ENCODE peak calls at places on chromosome 18, in seven cellular contexts. E is H1, J is H9, I is IMR-90, L is trophoblast cell, O is mesendoderm, M is mesenchymal stem cell. S is an unnamed sample.

GRCh38 chr18:80147037-80147417 is 38.0 kb downstream of the ADNP2 start:
- DNase-seq in O (no peak), E (no peak), L (no peak), I (no peak), J (no peak), M (no peak), S (no peak)

GRCh38 chr18:12520442-12520992 is 112.8 kb downstream of the PRELID3A start:
- DNase-seq in J (no peak), E (no peak), L (no peak), M (peak), I (peak), O (no peak), S (peak)

GRCh38 chr18:13823707-13824395 is at the start of gene MC5R:
- DNase-seq in L (peak), J (peak), M (peak), E (no peak), O (peak), I (peak), S (peak)

GRCh38 chr18:56298935-56299334 is 339.5 kb downstream of the TXNL1 start:
- DNase-seq in M (no peak), E (no peak), I (peak), O (peak), J (no peak), L (peak), S (no peak)

GRCh38 chr18:25233582-25234362 is 118.2 kb downstream of the ZNF521 start:
- DNase-seq in L (peak), J (no peak), I (peak), M (peak), E (no peak), O (peak), S (no peak)

GRCh38 chr18:50162486-50163304 is 32.3 kb downstream of the MYO5B start:
- DNase-seq in I (no peak), J (no peak), O (peak), M (no peak), L (peak), E (no peak), S (no peak)

GRCh38 chr18:67875057-67875456 is 358.5 kb upstream of the DSEL start:
- DNase-seq in O (peak), M (no peak), E (no peak), J (no peak), I (no peak), L (peak), S (no peak)

GRCh38 chr18:55079481-55080350 is 120.5 kb upstream of the CCDC68 start:
- DNase-seq in L (no peak), I (no peak), M (no peak), O (no peak), E (no peak), J (no peak), S (no peak)

GRCh38 chr18:36127866-36128845 is 984 bp downstream of the SLC39A6 start:
- DNase-seq in E (no peak), M (peak), O (peak), L (peak), I (peak), J (peak), S (peak)

GRCh38 chr18:58385472-58385871 is 243.4 kb downstream of the ALPK2 start:
- DNase-seq in I (no peak), E (no peak), J (peak), L (no peak), O (no peak), M (no peak), S (no peak)

GRCh38 chr18:35047697-35048292 is 6.6 kb downstream of the MAPRE2 start:
- DNase-seq in I (no peak), O (no peak), J (no peak), L (no peak), E (no peak), M (no peak), S (no peak)
- H2BK5ac ChIP-seq in I (no peak), O (no peak), J (no peak), L (no peak), E (no peak), M (no peak), S (no peak)

DNA sequence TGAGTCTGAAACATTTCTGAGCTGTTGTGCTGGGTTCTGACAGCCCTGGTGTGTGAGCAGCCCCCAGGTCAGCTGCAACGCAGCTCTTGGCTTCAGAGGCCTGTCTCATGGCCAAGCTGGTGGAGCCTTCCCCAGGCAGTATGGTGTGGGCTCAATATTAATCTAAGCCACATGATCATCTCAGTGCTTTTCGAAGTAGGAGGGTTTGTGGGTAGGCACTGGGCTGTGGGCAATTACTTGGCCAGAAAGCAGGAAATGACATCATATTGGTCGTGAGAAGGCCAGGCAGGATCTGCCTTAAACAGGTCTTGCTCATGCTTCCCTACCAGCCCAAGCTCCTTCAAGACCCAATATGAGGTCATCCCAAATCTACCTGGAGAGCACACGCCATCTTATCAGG is 26.9 kb downstream of the LOXHD1 start:
- DNase-seq in M (no peak), L (no peak), J (no peak), O (peak), E (no peak), I (peak), S (no peak)
- H2BK5ac ChIP-seq in M (no peak), L (no peak), J (no peak), O (no peak), E (no peak), I (no peak), S (no peak)

GRCh38 chr18:27931563-27931962 is 245.4 kb downstream of the CDH2 start:
- DNase-seq in O (no peak), E (no peak), M (no peak), J (no peak), I (no peak), L (no peak), S (no peak)
- H2BK5ac ChIP-seq in O (no peak), E (no peak), M (no peak), J (no peak), I (no peak), L (no peak), S (no peak)

DNA sequence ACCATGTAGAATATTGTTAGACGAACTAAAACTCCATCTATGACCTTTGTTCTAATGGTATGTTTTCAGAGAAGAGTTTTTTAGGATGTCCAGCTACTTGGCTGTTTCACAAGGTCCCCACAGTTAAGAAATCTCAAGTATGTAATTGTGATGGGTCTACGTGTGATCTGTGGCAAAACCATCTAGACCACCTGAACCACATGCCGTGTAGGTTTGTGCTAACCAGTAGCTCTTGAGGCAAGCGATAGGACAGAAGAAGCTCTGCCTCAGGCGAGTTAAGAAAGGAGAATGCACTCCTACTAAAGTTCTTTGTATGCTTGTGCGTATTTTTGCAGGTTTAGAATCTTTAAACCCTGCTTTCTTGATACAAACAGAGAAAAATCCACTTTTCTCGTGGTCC is 13.2 kb downstream of the ZCCHC2 start:
- DNase-seq in E (no peak), J (no peak), O (no peak), I (no peak), M (no peak), L (peak), S (no peak)
- H2BK5ac ChIP-seq in E (no peak), J (no peak), O (no peak), I (no peak), M (no peak), L (no peak), S (no peak)

GRCh38 chr18:76754381-76754780 is 68.0 kb upstream of the ZNF236 start:
- DNase-seq in L (no peak), I (no peak), J (no peak), O (peak), E (no peak), M (no peak), S (no peak)
- H2BK5ac ChIP-seq in L (no peak), I (no peak), J (no peak), O (no peak), E (no peak), M (no peak), S (no peak)

GRCh38 chr18:61572871-61573270 is 239.6 kb downstream of the CDH20 start:
- DNase-seq in M (peak), I (peak), E (no peak), O (no peak), L (no peak), J (no peak), S (no peak)
- H2BK5ac ChIP-seq in M (no peak), I (peak), E (no peak), O (no peak), L (no peak), J (no peak), S (no peak)

GRCh38 chr18:69725009-69725408 is 222.7 kb downstream of the CD226 start:
- DNase-seq in I (peak), L (no peak), J (no peak), M (no peak), E (no peak), O (no peak), S (no peak)

GRCh38 chr18:69725855-69726508 is 221.7 kb downstream of the CD226 start:
- DNase-seq in M (peak), O (no peak), I (no peak), J (no peak), L (no peak), E (no peak), S (no peak)

GRCh38 chr18:69723434-69723833 is 224.2 kb downstream of the CD226 start:
- DNase-seq in J (no peak), E (no peak), M (no peak), O (no peak), L (no peak), I (no peak), S (no peak)

GRCh38 chr18:69730664-69731063 is 217.0 kb downstream of the CD226 start:
- DNase-seq in O (no peak), I (no peak), L (no peak), M (no peak), E (no peak), J (no peak), S (no peak)

DNA sequence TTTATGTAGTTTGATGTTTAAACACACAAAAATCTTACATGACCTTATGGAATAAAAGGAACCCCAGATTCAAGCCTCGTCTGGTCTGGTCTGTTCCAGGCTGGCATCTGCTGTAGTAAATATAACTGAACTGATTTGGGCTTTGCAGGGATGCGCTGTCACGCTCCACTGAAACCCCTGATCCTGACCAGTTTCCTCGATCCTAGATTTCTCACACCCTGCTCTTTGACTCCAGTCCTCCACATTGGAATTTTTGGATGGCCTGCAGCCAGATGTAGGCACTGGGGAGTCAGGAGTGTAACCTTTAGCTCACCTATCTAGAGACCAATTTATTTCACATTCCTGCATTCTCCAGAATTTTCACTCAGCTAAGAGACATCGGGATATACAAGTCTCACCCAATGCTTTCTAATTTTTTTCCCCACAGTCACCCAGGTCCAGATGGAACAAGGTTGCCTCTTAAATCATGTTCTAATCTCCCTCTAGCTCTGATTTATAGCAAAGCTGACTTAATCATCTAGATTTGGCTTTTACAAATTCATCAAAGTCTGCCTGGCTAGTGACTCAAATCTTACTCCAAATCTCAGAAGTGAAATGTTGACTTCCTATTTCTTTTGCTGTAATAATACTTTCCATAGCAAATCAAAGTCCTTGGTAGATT is 219.6 kb downstream of the CD226 start:
- DNase-seq in M (no peak), E (no peak), I (no peak), O (peak), J (no peak), L (no peak), S (no peak)
- H2BK5ac ChIP-seq in M (no peak), E (no peak), I (no peak), O (no peak), J (no peak), L (no peak), S (no peak)

DNA sequence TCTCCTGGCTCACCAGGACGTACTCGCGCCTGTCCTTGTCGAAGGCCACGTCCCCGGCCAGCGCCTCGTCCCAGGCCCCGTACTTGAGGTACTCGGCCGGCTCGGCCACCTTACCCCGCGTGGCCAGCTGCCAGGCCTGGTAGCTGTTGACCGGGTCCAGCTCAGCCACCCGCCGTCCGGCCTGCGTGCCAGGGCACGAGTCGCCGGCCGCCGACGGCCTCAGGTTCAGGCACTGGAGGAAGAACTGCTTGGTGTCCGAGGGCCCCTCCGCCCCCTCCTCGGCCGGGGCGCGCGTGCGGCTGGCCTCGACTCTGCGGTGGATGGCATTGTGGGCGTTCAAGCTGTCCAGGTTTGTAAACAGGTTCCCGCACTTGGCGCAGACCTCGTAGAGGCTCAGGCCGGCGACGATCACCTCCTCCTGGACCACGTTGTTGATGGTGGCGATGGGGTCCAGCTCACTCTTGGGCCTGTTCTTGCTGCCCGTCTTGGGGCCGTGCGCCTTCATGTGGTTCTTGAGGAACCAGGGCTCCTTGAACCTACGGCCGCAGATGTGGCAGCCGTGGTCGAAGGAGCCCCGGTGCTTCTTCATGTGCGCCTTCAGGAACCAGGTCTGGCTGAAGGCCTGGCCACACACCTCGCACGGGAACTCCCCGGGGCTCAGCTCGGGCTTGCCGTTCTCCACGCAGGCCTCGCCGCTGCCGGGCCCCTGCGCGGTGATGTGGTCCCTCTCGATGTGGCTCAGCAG is 53.2 kb downstream of the ZNF516 start:
- DNase-seq in L (no peak), I (no peak), M (no peak), J (no peak), O (no peak), E (no peak), S (no peak)
- H2BK5ac ChIP-seq in L (no peak), I (no peak), M (no peak), J (no peak), O (no peak), E (no peak), S (no peak)

S was measured in neuronal stem cell.